ENCODE peak calls at places on chromosome 18, in seven cellular contexts. M, A, P, W, D, B and V are unnamed samples. For H3K4me1, the result is how much of the 10 kb centered on the place peaks cover.

GRCh38 chr18:25233582-25234362 is 118.2 kb downstream of the ZNF521 start:
- DNase-seq in M (no peak), A (no peak), B (no peak), D (no peak), W (no peak), P (no peak), V (no peak)

GRCh38 chr18:31574359-31574758 is 17.3 kb upstream of the TTR start:
- DNase-seq in B (no peak), A (no peak), P (peak), W (no peak), M (no peak), D (no peak), V (no peak)

GRCh38 chr18:10842821-10843220 is 306.5 kb downstream of the PIEZO2 start:
- DNase-seq in W (no peak), A (no peak), B (no peak), D (no peak), M (no peak), P (no peak), V (no peak)

GRCh38 chr18:31980863-31981262 is 37.8 kb upstream of the RNF125 start:
- DNase-seq in W (no peak), A (no peak), D (no peak), B (no peak), M (no peak), P (no peak), V (no peak)

GRCh38 chr18:3104190-3105054 is 91.5 kb upstream of the LPIN2 start:
- DNase-seq in B (no peak), W (no peak), P (no peak), M (no peak), A (no peak), D (no peak), V (no peak)

GRCh38 chr18:712401-713134 is at the start of gene ENOSF1:
- DNase-seq in D (peak), W (peak), M (peak), A (peak), B (peak), P (peak), V (peak)

GRCh38 chr18:56672981-56673380 is 21.8 kb downstream of the WDR7 start:
- DNase-seq in A (no peak), M (no peak), D (no peak), B (no peak), P (no peak), W (no peak), V (no peak)

GRCh38 chr18:61738042-61738441 is 154.8 kb downstream of the RNF152 start:
- DNase-seq in D (no peak), A (no peak), M (no peak), P (peak), W (no peak), B (no peak), V (no peak)

GRCh38 chr18:60894254-60894945 is 438.8 kb upstream of the CDH20 start:
- DNase-seq in D (no peak), M (no peak), W (no peak), A (no peak), P (no peak), B (no peak), V (no peak)

GRCh38 chr18:2495381-2495780 is 75.9 kb downstream of the METTL4 start:
- DNase-seq in B (no peak), M (no peak), D (no peak), P (no peak), W (no peak), A (no peak), V (no peak)

GRCh38 chr18:43961713-43962112 is 684.4 kb upstream of the SYT4 start:
- DNase-seq in W (no peak), M (no peak), D (no peak), A (no peak), B (no peak), P (no peak), V (no peak)

GRCh38 chr18:12247946-12248345 is 6.2 kb upstream of the CIDEA start:
- DNase-seq in W (no peak), B (no peak), P (no peak), A (no peak), D (no peak), M (no peak), V (no peak)

GRCh38 chr18:44958450-44958849 is 277.8 kb downstream of the SETBP1 start:
- DNase-seq in P (no peak), W (no peak), B (no peak), M (no peak), D (no peak), A (no peak), V (no peak)

GRCh38 chr18:21663615-21664014 is 41.0 kb downstream of the ABHD3 start:
- DNase-seq in M (peak), P (no peak), B (no peak), W (no peak), D (peak), A (no peak), V (no peak)

GRCh38 chr18:77133051-77133919 is 702 bp upstream of the MBP start:
- DNase-seq in A (no peak), B (no peak), W (peak), D (peak), P (no peak), M (no peak), V (peak)

GRCh38 chr18:48832961-48833700 is 117.6 kb downstream of the SMAD7 start:
- DNase-seq in W (no peak), D (no peak), M (peak), A (peak), P (peak), B (no peak), V (peak)

GRCh38 chr18:48835745-48836191 is 115.0 kb downstream of the SMAD7 start:
- DNase-seq in B (no peak), W (no peak), M (peak), P (no peak), A (no peak), D (no peak), V (no peak)

GRCh38 chr18:48835119-48835518 is 115.6 kb downstream of the SMAD7 start:
- DNase-seq in M (peak), D (no peak), B (no peak), P (peak), W (no peak), A (no peak), V (no peak)

GRCh38 chr18:48833701-48834394 is 116.9 kb downstream of the SMAD7 start:
- DNase-seq in B (peak), A (no peak), P (peak), M (peak), W (no peak), D (no peak), V (no peak)

DNA sequence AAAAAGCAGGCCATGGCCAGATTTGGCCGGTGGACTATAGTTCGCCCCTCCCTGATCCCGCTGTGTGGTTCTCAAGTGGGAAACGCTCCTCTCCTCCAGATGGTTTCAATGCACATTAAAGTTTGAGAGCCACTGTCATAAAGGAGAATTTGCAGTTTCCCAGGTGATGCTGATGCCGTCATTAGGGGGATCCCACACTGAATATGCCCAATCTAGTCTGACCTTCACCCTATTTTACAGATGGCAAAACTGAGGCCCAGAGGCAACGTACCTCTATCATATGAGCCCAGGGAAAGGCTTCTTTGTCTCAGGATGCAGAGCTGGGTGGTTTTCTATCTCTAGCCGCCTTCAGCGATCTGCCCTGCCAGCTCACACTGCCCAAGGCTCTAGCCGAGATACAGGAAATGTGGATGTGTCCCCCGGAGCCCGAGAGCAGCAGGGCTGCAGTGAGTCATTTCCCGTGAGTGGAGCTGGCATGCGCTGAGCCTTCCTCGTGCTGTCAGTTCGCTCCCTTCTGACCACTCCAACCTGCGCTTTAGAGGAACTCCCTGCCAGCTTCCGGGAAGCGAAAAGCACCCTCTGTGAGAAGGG is 116.2 kb downstream of the SMAD7 start:
- DNase-seq in D (peak), W (peak), B (peak), M (peak), A (peak), P (peak), V (peak)
- H3K27ac ChIP-seq in D (no peak), W (no peak), B (peak), M (peak), A (peak), P (peak), V (no peak)

DNA sequence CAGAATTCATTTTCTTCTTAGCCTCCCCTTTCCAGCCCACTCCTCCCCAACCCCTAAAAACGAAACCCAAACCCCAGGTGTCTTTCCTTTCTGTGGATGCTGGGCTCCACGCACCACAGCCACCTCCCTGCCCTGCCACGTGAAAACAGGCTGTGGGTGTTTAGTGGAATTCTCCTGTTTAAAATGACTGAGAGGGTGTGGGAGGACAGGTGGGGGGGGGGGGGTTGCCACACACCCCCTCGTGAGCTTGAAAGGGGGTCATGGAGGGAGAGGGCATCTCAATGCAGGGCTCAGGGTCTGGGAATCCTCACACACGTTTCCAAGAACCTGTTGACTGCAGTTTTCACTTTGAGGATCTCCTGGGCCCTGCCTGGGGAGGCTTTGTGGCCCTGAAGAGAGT is 110.3 kb downstream of the FAM210A start:
- DNase-seq in P (no peak), A (no peak), W (no peak), B (no peak), D (no peak), M (no peak), V (no peak)
- H3K4me3 ChIP-seq in P (no peak), A (no peak), W (no peak), B (no peak), D (no peak), M (no peak), V (no peak)

GRCh38 chr18:35463837-35464236 is 33.9 kb downstream of the INO80C start:
- DNase-seq in W (no peak), B (no peak), A (no peak), P (no peak), D (no peak), M (no peak), V (no peak)
- H3K4me1 ChIP-seq in W (under half), B (under half), A (under half), P (under half), D (under half), M (under half), V (under half)

GRCh38 chr18:75220786-75221355 is 10.3 kb downstream of the TSHZ1 start:
- DNase-seq in P (no peak), D (no peak), B (no peak), M (no peak), W (no peak), A (no peak), V (no peak)
- H3K27ac ChIP-seq in P (peak), D (no peak), B (no peak), M (no peak), W (peak), A (no peak), V (peak)

GRCh38 chr18:28284132-28284531 is 107.2 kb upstream of the CDH2 start:
- DNase-seq in A (no peak), M (no peak), D (no peak), P (no peak), W (no peak), B (no peak), V (no peak)

GRCh38 chr18:28281400-28281799 is 104.5 kb upstream of the CDH2 start:
- DNase-seq in W (no peak), P (no peak), A (no peak), B (no peak), D (no peak), M (no peak), V (no peak)

GRCh38 chr18:28288784-28289183 is 111.9 kb upstream of the CDH2 start:
- DNase-seq in M (no peak), P (no peak), B (no peak), D (no peak), A (no peak), W (no peak), V (no peak)

DNA sequence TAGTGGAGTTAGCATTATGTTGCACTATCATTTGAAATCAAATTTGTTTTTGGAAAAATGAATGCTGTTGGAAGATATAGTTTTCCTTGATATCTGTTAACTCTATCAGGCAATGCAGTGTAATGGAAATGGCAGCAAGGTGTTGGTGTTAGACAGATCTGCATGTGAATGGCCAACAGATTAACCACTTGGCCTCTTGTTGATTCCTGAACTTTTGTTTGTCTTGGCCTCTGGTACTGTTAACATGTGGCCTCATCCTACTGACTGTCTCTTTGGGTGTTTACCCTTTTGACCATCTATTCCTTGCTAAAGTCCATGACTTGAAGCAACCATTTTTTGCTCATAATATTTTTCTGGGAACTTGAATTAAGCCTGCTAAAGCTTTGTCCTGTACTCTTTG is 110.2 kb upstream of the CDH2 start:
- DNase-seq in W (no peak), D (no peak), M (no peak), A (no peak), B (no peak), P (no peak), V (no peak)
- H3K4me3 ChIP-seq in W (no peak), D (no peak), M (no peak), A (no peak), B (no peak), P (no peak), V (no peak)

GRCh38 chr18:59671533-59671932 is 25.7 kb downstream of the CCBE1 start:
- DNase-seq in A (no peak), D (no peak), P (no peak), B (no peak), W (no peak), M (no peak), V (no peak)

GRCh38 chr18:59667488-59667887 is 29.7 kb downstream of the CCBE1 start:
- DNase-seq in M (no peak), D (no peak), B (no peak), A (no peak), P (no peak), W (no peak), V (no peak)

GRCh38 chr18:59674534-59674933 is 22.7 kb downstream of the CCBE1 start:
- DNase-seq in W (no peak), B (no peak), M (no peak), P (no peak), A (no peak), D (no peak), V (no peak)

GRCh38 chr18:59672125-59672769 is 25.0 kb downstream of the CCBE1 start:
- DNase-seq in P (no peak), M (no peak), D (no peak), B (no peak), W (no peak), A (no peak), V (no peak)

GRCh38 chr18:59669872-59670657 is 27.2 kb downstream of the CCBE1 start:
- DNase-seq in P (no peak), W (no peak), A (no peak), D (no peak), M (no peak), B (no peak), V (no peak)
- H3K4me1 ChIP-seq in P (under half), W (under half), A (under half), D (under half), M (under half), B (under half), V (under half)

DNA sequence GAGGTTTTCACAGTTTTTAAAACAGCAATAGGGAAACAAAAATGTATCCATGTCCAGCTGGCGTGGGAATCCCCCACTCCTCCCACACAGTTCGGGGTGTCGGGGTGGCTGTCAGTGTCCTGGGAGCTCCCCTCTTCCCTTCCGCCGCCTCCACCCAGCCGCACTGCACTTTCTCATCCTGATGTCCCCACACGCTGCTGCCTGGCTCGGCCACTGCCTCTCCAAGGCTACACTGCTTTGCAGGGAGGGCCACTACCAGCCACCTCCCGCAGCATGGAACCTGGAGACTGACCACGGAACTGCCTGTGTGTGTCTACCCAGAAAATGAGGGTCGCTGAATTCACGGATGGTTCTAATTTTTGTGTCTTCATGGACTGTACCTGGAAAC is 138.7 kb upstream of the CTDP1 start:
- DNase-seq in A (no peak), M (no peak), D (no peak), P (no peak), B (no peak), W (no peak), V (no peak)
- H3K27ac ChIP-seq in A (no peak), M (no peak), D (no peak), P (no peak), B (no peak), W (no peak), V (no peak)

GRCh38 chr18:63257453-63257852 is 62.1 kb downstream of the BCL2 start:
- DNase-seq in W (no peak), A (no peak), D (no peak), M (no peak), B (no peak), P (no peak), V (no peak)

GRCh38 chr18:63254716-63255399 is 64.7 kb downstream of the BCL2 start:
- DNase-seq in W (no peak), D (no peak), B (no peak), A (no peak), P (no peak), M (no peak), V (no peak)

GRCh38 chr18:63255435-63255834 is 64.1 kb downstream of the BCL2 start:
- DNase-seq in P (no peak), W (no peak), D (no peak), A (no peak), B (no peak), M (no peak), V (no peak)

GRCh38 chr18:63253018-63253417 is 66.6 kb downstream of the BCL2 start:
- DNase-seq in P (no peak), A (no peak), B (no peak), W (no peak), D (no peak), M (no peak), V (no peak)

DNA sequence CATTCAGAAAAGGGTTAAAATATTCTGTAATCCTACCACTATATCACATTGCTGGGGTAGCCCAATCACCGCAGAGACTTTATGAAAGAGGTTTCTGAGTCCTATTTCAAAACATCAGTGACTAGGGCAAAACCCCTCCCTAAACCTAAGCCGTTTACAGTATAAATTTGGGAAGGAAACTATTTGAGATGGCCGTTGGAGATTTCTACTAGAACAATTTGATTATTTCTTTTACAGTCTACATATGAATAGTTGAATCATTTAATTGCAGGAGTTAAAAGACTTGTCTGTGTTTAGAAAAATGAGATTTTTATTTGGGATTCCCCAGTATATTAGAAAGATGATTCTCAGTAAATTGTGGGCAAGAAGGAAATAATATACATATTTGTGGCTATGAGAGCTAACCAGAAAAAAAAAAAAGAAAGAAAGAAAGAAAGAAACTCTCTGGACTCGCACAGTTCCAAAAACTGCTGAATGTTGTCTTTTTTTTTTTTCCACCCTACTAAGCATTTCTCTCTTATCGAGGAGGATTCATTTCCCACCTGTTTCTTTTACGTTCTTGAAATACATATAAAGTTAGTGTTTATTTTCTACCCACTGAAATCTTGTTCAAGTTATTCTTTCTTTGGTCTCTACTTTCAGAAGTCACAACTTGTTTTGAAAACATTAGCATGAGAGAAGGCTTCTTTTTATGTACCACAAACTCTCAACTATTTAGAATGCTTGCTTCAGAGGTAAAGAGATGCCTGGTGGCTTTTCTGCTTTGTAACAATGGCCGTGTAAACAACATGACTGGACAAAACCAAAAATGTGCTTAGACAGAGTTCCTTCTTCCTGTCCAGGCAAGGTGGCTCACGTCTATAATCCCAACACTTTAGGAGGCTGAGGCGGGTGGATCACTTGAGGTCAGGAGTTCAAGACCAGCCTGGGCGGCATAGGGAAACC is 65.9 kb downstream of the BCL2 start:
- DNase-seq in D (no peak), W (no peak), M (no peak), A (no peak), P (no peak), B (no peak), V (no peak)
- H3K4me3 ChIP-seq in D (peak), W (peak), M (no peak), A (no peak), P (no peak), B (peak), V (no peak)

DNA sequence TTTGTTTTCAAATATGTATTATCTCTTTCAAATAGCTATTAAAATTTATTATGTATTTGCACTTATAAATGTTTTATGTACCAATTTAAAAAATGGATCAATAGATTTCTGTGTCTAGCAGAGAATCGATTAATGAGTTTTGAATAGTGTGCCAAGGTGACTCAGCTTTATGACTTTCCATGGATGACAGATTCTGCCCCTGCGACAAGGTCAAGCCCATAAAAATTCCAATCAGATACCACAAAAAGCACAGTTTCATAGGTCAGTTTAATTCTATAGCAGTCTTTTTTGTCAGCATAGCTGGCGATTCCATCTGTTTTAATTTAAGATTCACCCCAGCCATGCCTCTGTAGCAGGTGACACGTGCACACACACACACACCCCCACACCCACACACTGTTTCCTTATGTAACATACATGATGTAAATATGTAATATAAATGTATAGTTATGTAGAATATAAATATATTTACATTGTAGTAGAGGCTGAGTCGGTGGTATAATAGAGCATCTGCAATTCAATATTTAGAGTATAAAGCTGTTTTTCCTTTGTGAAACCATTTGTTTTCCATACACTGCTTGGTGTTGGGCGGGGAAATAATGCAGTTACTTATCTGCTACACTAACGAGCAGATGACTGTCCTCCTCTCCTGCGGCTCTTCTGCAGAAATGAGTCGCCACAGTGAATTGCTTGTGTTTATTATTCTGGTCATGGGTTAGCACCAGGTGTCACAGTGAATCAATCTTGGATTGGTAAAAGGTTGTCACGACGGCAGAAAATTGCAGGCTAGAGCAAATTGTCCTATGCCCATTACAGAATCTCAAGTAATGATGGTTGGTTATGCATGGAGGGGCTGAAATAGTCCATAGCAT is 29.1 kb downstream of the RAB31 start:
- DNase-seq in A (peak), B (no peak), P (peak), D (no peak), W (no peak), M (no peak), V (no peak)
- H3K4me1 ChIP-seq in A (under half), B (under half), P (under half), D (under half), W (under half), M (under half), V (under half)